ENCODE peak calls at places on chromosomes 6 and 20, in seven cellular contexts. E is heart right ventricle, O is endothelial cell, A is body of pancreas, Y is fibroblast of pulmonary artery, V is neural crest cell, P is mesothelial cell of epicardium. W is an unnamed sample.

GRCh38 chr20:18971574-18971973 is 158.0 kb downstream of the SCP2D1 start:
- DNase-seq in E (no peak), O (no peak), A (no peak), Y (no peak), V (no peak), P (no peak), W (no peak)

GRCh38 chr6:169864148-169865030 is 113.0 kb downstream of the ERMARD start:
- DNase-seq in E (no peak), O (no peak), A (peak; percentile 51), Y (no peak), V (no peak), P (no peak), W (no peak)

GRCh38 chr6:16103708-16104107 is 25.2 kb upstream of the MYLIP start:
- DNase-seq in E (no peak), O (no peak), A (no peak), Y (no peak), V (no peak), P (no peak), W (no peak)

GRCh38 chr6:118876201-118876600 is 17.8 kb upstream of the ASF1A start:
- DNase-seq in E (no peak), O (no peak), A (no peak), Y (no peak), V (no peak), P (no peak), W (no peak)

GRCh38 chr6:80197474-80197873 is 91.0 kb downstream of the BCKDHB start:
- DNase-seq in E (peak; percentile 26), O (no peak), A (peak; percentile 17), Y (peak; percentile 37), V (no peak), P (no peak), W (no peak)

GRCh38 chr20:4569092-4569491 is 152.6 kb upstream of the PRND start:
- DNase-seq in E (no peak), O (no peak), A (no peak), Y (no peak), V (no peak), P (no peak), W (no peak)

GRCh38 chr6:105769197-105769596 is 316.9 kb upstream of the PRDM1 start:
- DNase-seq in E (no peak), O (no peak), A (no peak), Y (no peak), V (no peak), P (no peak), W (no peak)

GRCh38 chr6:137866200-137866913 is 702 bp upstream of the TNFAIP3 start:
- DNase-seq in E (no peak), O (no peak), A (no peak), Y (no peak), V (peak; percentile 6), P (no peak), W (no peak)

GRCh38 chr20:47558699-47559098 is 57.0 kb downstream of the NCOA3 start:
- DNase-seq in E (no peak), O (no peak), A (no peak), Y (no peak), V (no peak), P (no peak), W (no peak)

GRCh38 chr6:127102859-127103258 is 15.6 kb upstream of the RSPO3 start:
- DNase-seq in E (no peak), O (no peak), A (no peak), Y (no peak), V (no peak), P (no peak), W (no peak)

GRCh38 chr6:45689926-45690615 is 312.3 kb upstream of the SUPT3H start:
- DNase-seq in E (no peak), O (no peak), A (no peak), Y (no peak), V (no peak), P (no peak), W (no peak)

GRCh38 chr20:43955244-43956191 is 40.9 kb downstream of the TOX2 start:
- DNase-seq in E (no peak), O (no peak), A (no peak), Y (peak; percentile 87), V (no peak), P (no peak), W (no peak)

GRCh38 chr6:122733259-122733658 is 46.3 kb upstream of the FABP7 start:
- DNase-seq in E (no peak), O (no peak), A (no peak), Y (no peak), V (no peak), P (no peak), W (no peak)

GRCh38 chr6:161618816-161619454 is 345.1 kb upstream of the AGPAT4 start:
- DNase-seq in E (peak; percentile 17), O (peak; percentile 27), A (peak; percentile 67), Y (peak; percentile 49), V (peak; percentile 21), P (no peak), W (no peak)

GRCh38 chr20:36777152-36777551 is 3.6 kb upstream of the DSN1 start:
- DNase-seq in E (no peak), O (no peak), A (no peak), Y (no peak), V (no peak), P (no peak), W (no peak)

GRCh38 chr6:81853975-81854374 is 101.5 kb upstream of the TENT5A start:
- DNase-seq in E (no peak), O (no peak), A (no peak), Y (no peak), V (no peak), P (no peak), W (no peak)

GRCh38 chr6:151160869-151161268 is 78.9 kb upstream of the AKAP12 start:
- DNase-seq in E (no peak), O (no peak), A (peak; percentile 51), Y (no peak), V (no peak), P (no peak), W (no peak)

GRCh38 chr6:113825776-113826175 is 31.4 kb upstream of the MARCKS start:
- DNase-seq in E (peak; percentile 85), O (no peak), A (peak; percentile 97), Y (peak; percentile 77), V (no peak), P (no peak), W (no peak)

GRCh38 chr6:41966961-41967311 is 25.3 kb upstream of the CCND3 start:
- DNase-seq in E (no peak), O (peak; percentile 15), A (no peak), Y (peak; percentile 84), V (no peak), P (no peak), W (no peak)

GRCh38 chr20:12159266-12159665 is 241.6 kb downstream of the BTBD3 start:
- DNase-seq in E (no peak), O (no peak), A (no peak), Y (no peak), V (no peak), P (no peak), W (no peak)

GRCh38 chr6:140441256-140441655 is 1066.8 kb upstream of the CITED2 start:
- DNase-seq in E (peak; percentile 79), O (peak; percentile 52), A (peak; percentile 56), Y (peak; percentile 70), V (peak; percentile 49), P (peak; percentile 22), W (peak; percentile 23)

GRCh38 chr20:50506270-50506579 is 4.0 kb upstream of the PTPN1 start:
- DNase-seq in E (no peak), O (no peak), A (no peak), Y (no peak), V (no peak), P (no peak), W (no peak)
- TF ChIP-seq CTCF in E (no peak), O (no peak), A (no peak), Y (no peak), V (no peak), P (no peak), W (no peak)

GRCh38 chr20:46268131-46268611 is 40.1 kb downstream of the CDH22 start:
- DNase-seq in E (no peak), O (no peak), A (no peak), Y (no peak), V (peak; percentile 7), P (no peak), W (no peak)
- TF ChIP-seq CTCF in E (no peak), O (no peak), A (no peak), Y (no peak), V (no peak), P (no peak), W (no peak)

GRCh38 chr20:41798926-41799502 is 180.8 kb upstream of the CHD6 start:
- DNase-seq in E (no peak), O (no peak), A (no peak), Y (no peak), V (no peak), P (no peak), W (no peak)
- TF ChIP-seq CTCF in E (no peak), O (no peak), A (no peak), Y (no peak), V (no peak), P (no peak), W (no peak)

GRCh38 chr6:51934098-51934497 is 153.3 kb downstream of the PKHD1 start:
- DNase-seq in E (no peak), O (peak; percentile 8), A (no peak), Y (no peak), V (no peak), P (no peak), W (no peak)
- TF ChIP-seq CTCF in E (no peak), O (peak; percentile 65), A (no peak), Y (no peak), V (peak; percentile 48), P (peak; percentile 31), W (no peak)

GRCh38 chr6:166459906-166460305 is 77.2 kb upstream of the MPC1 start:
- DNase-seq in E (no peak), O (no peak), A (no peak), Y (no peak), V (no peak), P (no peak), W (no peak)

GRCh38 chr6:166454692-166455515 is 72.2 kb upstream of the MPC1 start:
- DNase-seq in E (no peak), O (no peak), A (no peak), Y (no peak), V (no peak), P (no peak), W (no peak)

GRCh38 chr6:166459272-166459671 is 76.5 kb upstream of the MPC1 start:
- DNase-seq in E (no peak), O (no peak), A (no peak), Y (no peak), V (no peak), P (no peak), W (no peak)

GRCh38 chr6:166453651-166454050 is 70.9 kb upstream of the MPC1 start:
- DNase-seq in E (no peak), O (no peak), A (no peak), Y (no peak), V (no peak), P (no peak), W (no peak)

GRCh38 chr6:166456360-166457156 is 73.8 kb upstream of the MPC1 start:
- DNase-seq in E (no peak), O (no peak), A (peak; percentile 37), Y (peak; percentile 47), V (no peak), P (no peak), W (no peak)
- TF ChIP-seq CTCF in E (peak; percentile 34), O (no peak), A (no peak), Y (peak; percentile 22), V (peak; percentile 30), P (no peak), W (no peak)

W was measured in omental fat pad.